ENCODE peak calls at places on chromosome 16, in nine cellular contexts. Z is stimulated activated CD8-positive, alpha-beta memory T cell treated with anti-CD3 and anti-CD28 coated beads, Interleukin-15, amount 100 ng/mL, for 1 hour; N is activated CD4-positive, alpha-beta T cell treated with anti-CD3 and anti-CD28 coated beads for 24 hours; K is stimulated activated CD4-positive, alpha-beta T cell treated with anti-CD3 and anti-CD28 coated beads, Interleukin-4, amount 100 ng/mL, for 4 hours; H is astrocyte of the hippocampus; Y is iPS-NIHi11; G is GM03348; Q is cardiac septum; V is GM12864. M is an unnamed sample.

GRCh38 chr16:1277016-1277944 is 21.4 kb downstream of the TPSD1 start:
- DNase-seq in V (no peak), N (no peak), Z (no peak), Q (no peak), Y (no peak), G (no peak), K (no peak), H (no peak), M (no peak)

GRCh38 chr16:27179500-27180072 is 23.7 kb upstream of the KDM8 start:
- DNase-seq in V (peak), G (peak), Z (peak), K (peak), Q (peak), N (peak), Y (peak), H (peak), M (no peak)

GRCh38 chr16:30858111-30858495 is 35.8 kb downstream of the BCL7C start:
- DNase-seq in V (no peak), Y (no peak), Q (no peak), K (no peak), Z (no peak), N (no peak), G (no peak), H (no peak), M (no peak)

GRCh38 chr16:22161999-22162657 is at the start of gene SDR42E2:
- DNase-seq in V (no peak), Q (no peak), G (no peak), Z (peak), H (peak), N (peak), Y (peak), K (peak), M (no peak)

GRCh38 chr16:51888021-51888420 is 658.9 kb downstream of the TOX3 start:
- DNase-seq in G (no peak), H (no peak), Q (no peak), K (no peak), Y (no peak), N (no peak), Z (no peak), V (no peak), M (no peak)

GRCh38 chr16:79658301-79659001 is 57.9 kb upstream of the MAF start:
- DNase-seq in N (no peak), Y (no peak), H (peak), Q (no peak), V (no peak), Z (no peak), K (no peak), G (peak), M (no peak)

GRCh38 chr16:11793840-11794239 is 3.2 kb downstream of the ZC3H7A start:
- DNase-seq in V (no peak), Y (no peak), G (no peak), H (no peak), Q (no peak), K (no peak), Z (no peak), N (no peak), M (no peak)

GRCh38 chr16:83248735-83249469 is 558.9 kb upstream of the HSBP1 start:
- DNase-seq in Y (no peak), G (peak), N (no peak), Z (no peak), Q (no peak), V (no peak), K (no peak), H (no peak), M (no peak)

GRCh38 chr16:15899538-15900100 is 11.2 kb upstream of the CEP20 start:
- DNase-seq in Y (peak), N (no peak), H (peak), Z (no peak), Q (no peak), G (peak), K (peak), V (no peak), M (no peak)